ENCODE peak calls at places on chromosomes 13 and 19, in ten cellular contexts. G is fibroblast of pulmonary artery, U is astrocyte of the spinal cord, K is mammary epithelial cell, W is psoas muscle, X is PC-9, P is pancreas, Y is Peyer's patch, R is BE2C, Z is cardiac muscle cell. E is an unnamed sample.

GRCh38 chr19:49324801-49325491 is at the start of gene SLC6A16:
- DNase-seq in G (no peak), U (no peak), K (no peak), W (no peak), X (no peak), P (no peak), Y (no peak), R (no peak), Z (no peak), E (no peak)

GRCh38 chr13:61500176-61500575 is 84.5 kb upstream of the PCDH20 start:
- DNase-seq in G (no peak), U (no peak), K (no peak), W (no peak), X (no peak), P (no peak), Y (no peak), R (no peak), Z (no peak), E (no peak)

GRCh38 chr13:77728265-77728966 is 30.9 kb downstream of the SLAIN1 start:
- DNase-seq in G (no peak), U (no peak), K (no peak), W (no peak), X (no peak), P (no peak), Y (no peak), R (no peak), Z (no peak), E (no peak)

GRCh38 chr19:55418185-55418584 is 10.6 kb upstream of the UBE2S start:
- DNase-seq in G (peak; percentile 88), U (peak; percentile 82), K (peak; percentile 69), W (no peak), X (peak; percentile 74), P (peak; percentile 68), Y (peak; percentile 40), R (peak; percentile 77), Z (peak; percentile 88), E (peak; percentile 92)

GRCh38 chr19:6100284-6100915 is 9.9 kb downstream of the RFX2 start:
- DNase-seq in G (no peak), U (no peak), K (no peak), W (peak; percentile 29), X (no peak), P (no peak), Y (peak; percentile 25), R (peak; percentile 25), Z (no peak), E (no peak)

GRCh38 chr19:35346193-35347052 is 1.3 kb upstream of the FFAR1 start:
- DNase-seq in G (no peak), U (no peak), K (peak; percentile 17), W (no peak), X (no peak), P (no peak), Y (peak; percentile 76), R (no peak), Z (no peak), E (no peak)

GRCh38 chr19:8017808-8018207 is 12.4 kb upstream of the ELAVL1 start:
- DNase-seq in G (no peak), U (no peak), K (no peak), W (no peak), X (no peak), P (no peak), Y (peak; percentile 56), R (no peak), Z (no peak), E (no peak)

GRCh38 chr13:43441916-43442315 is 344.9 kb downstream of the ENOX1 start:
- DNase-seq in G (no peak), U (no peak), K (no peak), W (no peak), X (no peak), P (no peak), Y (no peak), R (peak; percentile 38), Z (no peak), E (no peak)

GRCh38 chr19:44598880-44599279 is 14.5 kb upstream of the IGSF23 start:
- DNase-seq in G (no peak), U (no peak), K (no peak), W (no peak), X (peak; percentile 37), P (peak; percentile 64), Y (no peak), R (no peak), Z (no peak), E (no peak)
- TF ChIP-seq CTCF in G (no peak), U (no peak), K (no peak), W (no peak), X (no peak), P (no peak), Y (peak; percentile 38), R (no peak), Z (no peak), E (no peak)

GRCh38 chr19:4705413-4706131 is 18.1 kb downstream of the DPP9 start:
- DNase-seq in G (no peak), U (no peak), K (no peak), W (no peak), X (no peak), P (no peak), Y (no peak), R (no peak), Z (no peak), E (no peak)
- H3K4me3 ChIP-seq in G (no peak overlapping the region), U (no peak overlapping the region), K (no peak overlapping the region), W (no peak overlapping the region), X (no peak overlapping the region), P (no peak overlapping the region), Y (no peak overlapping the region), R (no peak overlapping the region), Z (no peak overlapping the region), E (no peak overlapping the region)

GRCh38 chr13:80141114-80141849 is 199.6 kb downstream of the SPRY2 start:
- DNase-seq in G (peak; percentile 94), U (peak; percentile 84), K (no peak), W (peak; percentile 33), X (no peak), P (peak; percentile 30), Y (no peak), R (no peak), Z (peak; percentile 96), E (peak; percentile 91)
- TF ChIP-seq CTCF in G (no peak), U (no peak), K (no peak), W (no peak), X (no peak), P (no peak), Y (no peak), R (no peak), Z (no peak), E (peak; percentile 10)

DNA sequence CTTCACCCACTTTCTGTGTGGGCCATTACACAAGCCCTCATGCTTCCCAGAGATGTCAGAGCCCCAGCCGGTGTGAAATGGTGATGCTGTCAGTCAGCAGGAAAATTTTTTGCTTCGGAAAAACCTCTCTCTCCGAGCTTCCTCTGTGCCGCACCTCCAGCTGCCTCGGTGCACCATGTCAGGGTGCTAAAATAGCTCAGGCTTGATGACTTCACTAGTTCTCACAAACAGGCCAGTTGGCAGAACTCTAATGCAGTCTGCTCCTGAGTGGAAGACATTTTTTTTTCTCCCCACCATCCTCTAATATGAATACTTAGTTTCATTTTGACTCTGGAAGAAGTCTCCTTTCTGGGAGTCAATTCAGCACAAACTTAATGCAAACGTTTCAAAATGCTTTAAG is 71.3 kb downstream of the KLF12 start:
- DNase-seq in G (peak; percentile 69), U (peak; percentile 68), K (no peak), W (peak; percentile 45), X (no peak), P (no peak), Y (peak; percentile 43), R (no peak), Z (peak; percentile 70), E (peak; percentile 87)
- H3K4me3 ChIP-seq in G (peak overlapping the region; percentile 34), U (peak overlapping the region; percentile 1), K (no peak overlapping the region), W (peak overlapping the region; percentile 53), X (no peak overlapping the region), P (no peak overlapping the region), Y (no peak overlapping the region), R (no peak overlapping the region), Z (no peak overlapping the region), E (peak overlapping the region; percentile 9)

E was measured in choroid plexus epithelial cell.